ENCODE peak calls at places on chromosomes 11 and 22, in five cellular contexts. S is endothelial cell of umbilical vein, Z is psoas muscle, E is left ventricle myocardium inferior, A is fibroblast of lung. I is an unnamed sample.

GRCh38 chr11:127230392-127230791 is 229.8 kb upstream of the KIRREL3 start:
- DNase-seq in Z (no peak), S (no peak), A (no peak), E (no peak), I (no peak)

GRCh38 chr11:78860720-78861422 is 286.2 kb upstream of the NARS2 start:
- DNase-seq in Z (no peak), S (peak; percentile 12), E (no peak), A (peak; percentile 44), I (no peak)

GRCh38 chr11:69509846-69510390 is 28.5 kb downstream of the LINC01488 start:
- DNase-seq in A (no peak), S (no peak), E (no peak), Z (peak; percentile 35), I (no peak)

GRCh38 chr11:119470316-119471266 is 47.6 kb upstream of the THY1 start:
- DNase-seq in Z (no peak), E (no peak), S (no peak), A (peak; percentile 98), I (no peak)

GRCh38 chr22:40491990-40492631 is 121.7 kb downstream of the SGSM3 start:
- DNase-seq in Z (no peak), A (peak; percentile 72), E (no peak), S (no peak), I (no peak)

GRCh38 chr11:46290598-46291309 is 13.3 kb downstream of the CREB3L1 start:
- DNase-seq in E (peak; percentile 78), S (no peak), Z (peak; percentile 92), A (peak; percentile 98), I (no peak)

GRCh38 chr22:35540600-35541253 is at the start of gene RASD2:
- DNase-seq in E (peak; percentile 48), Z (peak; percentile 70), S (no peak), A (no peak), I (no peak)

GRCh38 chr22:25202290-25202921 is 2.7 kb downstream of the CRYBB3 start:
- DNase-seq in S (peak; percentile 69), A (peak; percentile 56), Z (no peak), E (peak; percentile 28), I (no peak)

GRCh38 chr11:23423119-23423518 is 562.8 kb upstream of the CCDC179 start:
- DNase-seq in Z (no peak), S (no peak), A (peak; percentile 36), E (no peak), I (no peak)

GRCh38 chr11:68206211-68206610 is 6.9 kb downstream of the KMT5B start:
- DNase-seq in S (peak; percentile 70), A (peak; percentile 75), Z (no peak), E (no peak), I (no peak)

GRCh38 chr22:33194529-33194928 is 136.3 kb upstream of the SYN3 start:
- DNase-seq in S (no peak), A (no peak), Z (no peak), E (no peak), I (no peak)

GRCh38 chr22:19292262-19293230 is 1.0 kb upstream of the CLTCL1 start:
- DNase-seq in S (no peak), Z (peak; percentile 93), E (peak; percentile 15), A (peak; percentile 68), I (no peak)

GRCh38 chr11:27081056-27081455 is 40.4 kb downstream of the BBOX1 start:
- DNase-seq in A (peak; percentile 80), E (no peak), Z (no peak), S (no peak), I (no peak)

GRCh38 chr11:44632466-44633123 is 67.1 kb downstream of the CD82 start:
- DNase-seq in Z (no peak), E (no peak), A (no peak), S (peak; percentile 37), I (no peak)

GRCh38 chr22:45756558-45756957 is 84.9 kb downstream of the ATXN10 start:
- DNase-seq in Z (no peak), A (peak; percentile 8), S (no peak), E (no peak), I (no peak)

GRCh38 chr11:74689666-74690065 is 41.6 kb downstream of the CHRDL2 start:
- DNase-seq in A (peak; percentile 68), Z (no peak), S (no peak), E (no peak), I (no peak)

GRCh38 chr11:46697303-46697702 is 3.1 kb downstream of the ARHGAP1 start:
- DNase-seq in A (no peak), Z (no peak), S (no peak), E (peak; percentile 43), I (no peak)

GRCh38 chr11:110044226-110044968 is 48.8 kb upstream of the ZC3H12C start:
- DNase-seq in Z (no peak), A (no peak), S (no peak), E (no peak), I (no peak)

GRCh38 chr11:60242607-60243292 is at the start of gene MS4A4E:
- DNase-seq in Z (no peak), A (no peak), S (no peak), E (no peak), I (no peak)

GRCh38 chr22:37337204-37337943 is 55.1 kb downstream of the CYTH4 start:
- DNase-seq in S (no peak), Z (no peak), E (no peak), A (peak; percentile 49), I (no peak)

GRCh38 chr11:20417771-20418170 is 30.3 kb downstream of the PRMT3 start:
- DNase-seq in S (no peak), Z (no peak), E (no peak), A (no peak), I (no peak)

GRCh38 chr22:22040908-22041307 is 58.3 kb upstream of the TOP3B start:
- DNase-seq in E (no peak), S (no peak), A (no peak), Z (no peak), I (no peak)

GRCh38 chr11:64864473-64865285 is 13.7 kb downstream of the EHD1 start:
- DNase-seq in E (peak; percentile 75), S (peak; percentile 53), Z (peak; percentile 89), A (peak; percentile 100), I (no peak)

GRCh38 chr22:11627436-11627797 is 3900.6 kb upstream of the OR11H1 start:
- DNase-seq in Z (no peak), E (no peak), A (no peak), S (peak; percentile 23), I (no peak)
- H3K9me3 ChIP-seq in Z (peaks cover 2% of the 10 kb centered on the region), E (peaks cover 75% of the 10 kb centered on the region), A (no peaks in the 10 kb centered on the region), S (peaks cover 24% of the 10 kb centered on the region), I (no peaks in the 10 kb centered on the region)

GRCh38 chr11:2645779-2646118 is 54.0 kb downstream of the KCNQ1OT1 start:
- DNase-seq in Z (no peak), A (no peak), E (no peak), S (no peak), I (no peak)
- H3K9me3 ChIP-seq in Z (peaks cover 79% of the 10 kb centered on the region), A (peaks cover 3% of the 10 kb centered on the region), E (peaks cover 100% of the 10 kb centered on the region), S (peaks cover 8% of the 10 kb centered on the region), I (peaks cover 16% of the 10 kb centered on the region)

GRCh38 chr22:26670459-26670858 is 13.1 kb downstream of the MIAT start:
- DNase-seq in E (no peak), S (no peak), Z (no peak), A (no peak), I (no peak)
- H3K9me3 ChIP-seq in E (no peaks in the 10 kb centered on the region), S (no peaks in the 10 kb centered on the region), Z (no peaks in the 10 kb centered on the region), A (no peaks in the 10 kb centered on the region), I (no peaks in the 10 kb centered on the region)

DNA sequence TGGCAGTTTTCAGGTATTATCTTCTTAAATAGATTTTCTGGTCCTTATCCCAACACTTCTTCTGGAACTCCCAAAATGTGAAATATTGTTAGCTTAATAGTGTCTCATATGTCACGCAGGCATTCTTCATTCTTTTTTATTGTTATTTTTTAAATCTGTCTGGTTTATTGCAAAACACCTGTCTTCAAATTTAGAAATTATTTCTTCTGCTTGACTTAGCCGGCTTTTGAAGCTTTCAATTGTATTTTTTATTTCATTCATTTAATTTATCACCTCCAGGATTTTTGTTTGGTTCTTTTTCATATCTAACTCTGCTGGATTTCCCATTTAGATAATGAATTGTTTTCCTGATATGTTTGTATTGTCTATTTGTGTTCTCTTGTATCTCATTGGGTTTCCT is 49.9 kb downstream of the KCNQ1OT1 start:
- DNase-seq in E (no peak), A (no peak), S (no peak), Z (no peak), I (no peak)
- H3K9me3 ChIP-seq in E (peaks cover 100% of the 10 kb centered on the region), A (peaks cover 3% of the 10 kb centered on the region), S (peaks cover 5% of the 10 kb centered on the region), Z (peaks cover 57% of the 10 kb centered on the region), I (peaks cover 8% of the 10 kb centered on the region)

DNA sequence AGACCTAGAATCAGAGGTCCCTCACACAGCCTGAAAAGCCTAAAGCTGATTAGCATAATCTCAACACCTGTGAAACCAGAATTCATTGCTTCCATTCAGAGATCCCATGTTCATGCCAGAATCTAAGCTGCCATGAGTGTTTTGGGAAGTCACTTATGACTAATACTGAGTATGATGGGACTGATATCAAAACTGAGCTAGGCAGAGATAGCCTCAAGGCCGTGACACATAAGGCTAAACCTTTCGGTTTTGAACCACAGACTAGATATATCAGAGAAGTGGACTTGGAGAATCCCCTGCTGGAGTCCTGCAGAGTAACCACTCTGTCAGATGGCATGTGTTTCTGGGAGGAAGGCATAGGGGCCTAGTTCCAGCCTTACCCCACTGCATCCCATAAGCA is 23.1 kb upstream of the GLYATL2 start:
- DNase-seq in Z (no peak), S (no peak), E (no peak), A (no peak), I (no peak)
- H3K9me3 ChIP-seq in Z (peaks cover 2% of the 10 kb centered on the region), S (no peaks in the 10 kb centered on the region), E (peaks cover 13% of the 10 kb centered on the region), A (no peaks in the 10 kb centered on the region), I (no peaks in the 10 kb centered on the region)

GRCh38 chr11:33387996-33388395 is 130.8 kb downstream of the HIPK3 start:
- DNase-seq in Z (no peak), S (no peak), A (no peak), E (no peak), I (no peak)
- H3K9me3 ChIP-seq in Z (peaks cover 13% of the 10 kb centered on the region), S (no peaks in the 10 kb centered on the region), A (no peaks in the 10 kb centered on the region), E (peaks cover 16% of the 10 kb centered on the region), I (no peaks in the 10 kb centered on the region)

GRCh38 chr11:98568011-98568410 is 452.7 kb upstream of the CNTN5 start:
- DNase-seq in E (no peak), A (peak; percentile 42), Z (no peak), S (no peak), I (no peak)
- H3K9me3 ChIP-seq in E (no peaks in the 10 kb centered on the region), A (no peaks in the 10 kb centered on the region), Z (no peaks in the 10 kb centered on the region), S (peaks cover 4% of the 10 kb centered on the region), I (no peaks in the 10 kb centered on the region)

DNA sequence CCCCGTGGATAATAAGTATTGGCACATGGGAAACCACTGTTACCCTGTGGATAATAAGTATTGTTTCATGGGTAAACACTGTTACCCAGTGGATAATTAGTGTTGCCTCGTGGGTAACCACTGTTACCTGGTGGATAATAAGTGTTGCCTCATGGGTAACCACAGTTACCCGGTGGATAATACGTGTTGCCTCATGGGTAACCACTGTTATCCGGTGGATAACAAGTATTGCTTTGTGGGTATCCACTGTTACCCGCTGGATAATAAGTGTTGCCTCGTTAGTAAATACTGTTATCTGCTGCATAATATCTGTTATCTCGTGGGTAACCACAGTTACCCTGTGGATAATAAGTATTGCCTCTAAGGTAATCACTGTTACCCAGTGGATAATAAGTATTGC is 25.5 kb upstream of the NXPE4 start:
- DNase-seq in A (no peak), S (no peak), Z (no peak), E (no peak), I (no peak)
- H3K9me3 ChIP-seq in A (no peaks in the 10 kb centered on the region), S (peaks cover 2% of the 10 kb centered on the region), Z (peaks cover 7% of the 10 kb centered on the region), E (peaks cover 17% of the 10 kb centered on the region), I (peaks cover 4% of the 10 kb centered on the region)

GRCh38 chr11:2819316-2819715 is 66.3 kb downstream of the CDKN1C start:
- DNase-seq in S (no peak), Z (no peak), A (no peak), E (no peak), I (no peak)
- H3K9me3 ChIP-seq in S (no peaks in the 10 kb centered on the region), Z (peaks cover 8% of the 10 kb centered on the region), A (no peaks in the 10 kb centered on the region), E (peaks cover 33% of the 10 kb centered on the region), I (no peaks in the 10 kb centered on the region)

I was measured in T-helper 17 cell.